ENCODE peak calls at places on chromosome 22, in seven cellular contexts. One of them, this sample, is unnamed.

GRCh38 chr22:39653787-39654077 is 83.2 kb downstream of the CACNA1I start:
- DNase-seq in A549: no peak
- DNase-seq in Caco-2: no peak
- DNase-seq in neural progenitor cell: no peak
- DNase-seq in kidney epithelial cell: no peak
- DNase-seq in HCT116: no peak
- DNase-seq in neuronal stem cell: no peak
- DNase-seq in this sample: no peak

GRCh38 chr22:49452362-49452946 is 375.2 kb downstream of the BRD1 start:
- DNase-seq in neural progenitor cell: no peak
- DNase-seq in HCT116: no peak
- DNase-seq in neuronal stem cell: no peak
- DNase-seq in kidney epithelial cell: no peak
- DNase-seq in Caco-2: no peak
- DNase-seq in A549: no peak
- DNase-seq in this sample: no peak

GRCh38 chr22:39527481-39527961 is 5.0 kb downstream of the RPS19BP1 start:
- DNase-seq in A549: no peak
- DNase-seq in HCT116: no peak
- DNase-seq in neural progenitor cell: no peak
- DNase-seq in kidney epithelial cell: no peak
- DNase-seq in Caco-2: peak
- DNase-seq in neuronal stem cell: no peak
- DNase-seq in this sample: no peak

GRCh38 chr22:46462726-46463371 is 74.6 kb downstream of the CELSR1 start:
- DNase-seq in Caco-2: no peak
- DNase-seq in kidney epithelial cell: peak
- DNase-seq in neural progenitor cell: no peak
- DNase-seq in neuronal stem cell: no peak
- DNase-seq in HCT116: peak
- DNase-seq in A549: peak
- DNase-seq in this sample: peak

GRCh38 chr22:35175392-35175791 is 81.9 kb upstream of the HMGXB4 start:
- DNase-seq in neural progenitor cell: no peak
- DNase-seq in Caco-2: no peak
- DNase-seq in neuronal stem cell: no peak
- DNase-seq in A549: no peak
- DNase-seq in HCT116: no peak
- DNase-seq in kidney epithelial cell: no peak
- DNase-seq in this sample: no peak

GRCh38 chr22:37425369-37425768 is 1.9 kb downstream of the ELFN2 start:
- DNase-seq in neural progenitor cell: no peak
- DNase-seq in HCT116: no peak
- DNase-seq in kidney epithelial cell: no peak
- DNase-seq in A549: no peak
- DNase-seq in neuronal stem cell: no peak
- DNase-seq in Caco-2: no peak
- DNase-seq in this sample: no peak

GRCh38 chr22:40224702-40225101 is 47.0 kb downstream of the TNRC6B start:
- DNase-seq in HCT116: no peak
- DNase-seq in neuronal stem cell: no peak
- DNase-seq in neural progenitor cell: no peak
- DNase-seq in kidney epithelial cell: no peak
- DNase-seq in Caco-2: no peak
- DNase-seq in A549: no peak
- DNase-seq in this sample: no peak

GRCh38 chr22:46596819-46597218 is 23.4 kb upstream of the GRAMD4 start:
- DNase-seq in neuronal stem cell: no peak
- DNase-seq in HCT116: peak
- DNase-seq in neural progenitor cell: no peak
- DNase-seq in Caco-2: peak
- DNase-seq in A549: no peak
- DNase-seq in kidney epithelial cell: no peak
- DNase-seq in this sample: no peak

GRCh38 chr22:29092243-29092642 is 19.4 kb downstream of the KREMEN1 start:
- DNase-seq in A549: no peak
- DNase-seq in kidney epithelial cell: no peak
- DNase-seq in Caco-2: no peak
- DNase-seq in HCT116: no peak
- DNase-seq in neural progenitor cell: no peak
- DNase-seq in neuronal stem cell: no peak
- DNase-seq in this sample: no peak

GRCh38 chr22:18110944-18111758 is 542 bp downstream of the TUBA8 start:
- DNase-seq in HCT116: no peak
- DNase-seq in A549: no peak
- DNase-seq in Caco-2: no peak
- DNase-seq in kidney epithelial cell: no peak
- DNase-seq in neural progenitor cell: peak
- DNase-seq in neuronal stem cell: no peak
- DNase-seq in this sample: no peak

GRCh38 chr22:20002661-20003060 is 14.0 kb downstream of the ARVCF start:
- DNase-seq in neuronal stem cell: no peak
- DNase-seq in HCT116: no peak
- DNase-seq in neural progenitor cell: no peak
- DNase-seq in Caco-2: no peak
- DNase-seq in kidney epithelial cell: no peak
- DNase-seq in A549: no peak
- DNase-seq in this sample: no peak

GRCh38 chr22:29078036-29078868 is 5.4 kb downstream of the KREMEN1 start:
- DNase-seq in A549: no peak
- DNase-seq in HCT116: no peak
- DNase-seq in neuronal stem cell: no peak
- DNase-seq in Caco-2: no peak
- DNase-seq in kidney epithelial cell: no peak
- DNase-seq in neural progenitor cell: no peak
- DNase-seq in this sample: peak

GRCh38 chr22:19149047-19149883 is 827 bp downstream of the GSC2 start:
- DNase-seq in A549: no peak
- DNase-seq in HCT116: no peak
- DNase-seq in Caco-2: no peak
- DNase-seq in neuronal stem cell: no peak
- DNase-seq in kidney epithelial cell: no peak
- DNase-seq in neural progenitor cell: peak
- DNase-seq in this sample: peak

GRCh38 chr22:44132724-44133123 is 48.0 kb upstream of the PARVG start:
- DNase-seq in Caco-2: no peak
- DNase-seq in neuronal stem cell: no peak
- DNase-seq in neural progenitor cell: no peak
- DNase-seq in A549: no peak
- DNase-seq in kidney epithelial cell: no peak
- DNase-seq in HCT116: no peak
- DNase-seq in this sample: no peak
- H3K4me3 ChIP-seq in Caco-2: no peak
- H3K4me3 ChIP-seq in neuronal stem cell: no peak
- H3K4me3 ChIP-seq in neural progenitor cell: no peak
- H3K4me3 ChIP-seq in A549: no peak
- H3K4me3 ChIP-seq in kidney epithelial cell: no peak
- H3K4me3 ChIP-seq in HCT116: no peak
- H3K4me3 ChIP-seq in this sample: no peak

GRCh38 chr22:30435674-30436126 is 10.1 kb downstream of the MTFP1 start:
- DNase-seq in Caco-2: no peak
- DNase-seq in neuronal stem cell: no peak
- DNase-seq in A549: no peak
- DNase-seq in neural progenitor cell: no peak
- DNase-seq in kidney epithelial cell: no peak
- DNase-seq in HCT116: peak
- DNase-seq in this sample: no peak

GRCh38 chr22:30438559-30438958 is 13.0 kb downstream of the MTFP1 start:
- DNase-seq in kidney epithelial cell: no peak
- DNase-seq in neural progenitor cell: no peak
- DNase-seq in neuronal stem cell: no peak
- DNase-seq in A549: no peak
- DNase-seq in Caco-2: no peak
- DNase-seq in HCT116: no peak
- DNase-seq in this sample: no peak

GRCh38 chr22:30434775-30435315 is 9.3 kb downstream of the MTFP1 start:
- DNase-seq in HCT116: no peak
- DNase-seq in neuronal stem cell: no peak
- DNase-seq in kidney epithelial cell: no peak
- DNase-seq in A549: no peak
- DNase-seq in neural progenitor cell: no peak
- DNase-seq in Caco-2: no peak
- DNase-seq in this sample: no peak

GRCh38 chr22:30433773-30434172 is 8.2 kb downstream of the MTFP1 start:
- DNase-seq in Caco-2: no peak
- DNase-seq in kidney epithelial cell: no peak
- DNase-seq in neural progenitor cell: no peak
- DNase-seq in neuronal stem cell: no peak
- DNase-seq in A549: no peak
- DNase-seq in HCT116: no peak
- DNase-seq in this sample: no peak

GRCh38 chr22:30436196-30436595 is 10.6 kb downstream of the MTFP1 start:
- DNase-seq in neuronal stem cell: no peak
- DNase-seq in kidney epithelial cell: no peak
- DNase-seq in neural progenitor cell: no peak
- DNase-seq in A549: no peak
- DNase-seq in Caco-2: no peak
- DNase-seq in HCT116: no peak
- DNase-seq in this sample: no peak
- H3K4me3 ChIP-seq in neuronal stem cell: no peak
- H3K4me3 ChIP-seq in kidney epithelial cell: no peak
- H3K4me3 ChIP-seq in neural progenitor cell: no peak
- H3K4me3 ChIP-seq in A549: no peak
- H3K4me3 ChIP-seq in Caco-2: no peak
- H3K4me3 ChIP-seq in HCT116: peak
- H3K4me3 ChIP-seq in this sample: no peak

DNA sequence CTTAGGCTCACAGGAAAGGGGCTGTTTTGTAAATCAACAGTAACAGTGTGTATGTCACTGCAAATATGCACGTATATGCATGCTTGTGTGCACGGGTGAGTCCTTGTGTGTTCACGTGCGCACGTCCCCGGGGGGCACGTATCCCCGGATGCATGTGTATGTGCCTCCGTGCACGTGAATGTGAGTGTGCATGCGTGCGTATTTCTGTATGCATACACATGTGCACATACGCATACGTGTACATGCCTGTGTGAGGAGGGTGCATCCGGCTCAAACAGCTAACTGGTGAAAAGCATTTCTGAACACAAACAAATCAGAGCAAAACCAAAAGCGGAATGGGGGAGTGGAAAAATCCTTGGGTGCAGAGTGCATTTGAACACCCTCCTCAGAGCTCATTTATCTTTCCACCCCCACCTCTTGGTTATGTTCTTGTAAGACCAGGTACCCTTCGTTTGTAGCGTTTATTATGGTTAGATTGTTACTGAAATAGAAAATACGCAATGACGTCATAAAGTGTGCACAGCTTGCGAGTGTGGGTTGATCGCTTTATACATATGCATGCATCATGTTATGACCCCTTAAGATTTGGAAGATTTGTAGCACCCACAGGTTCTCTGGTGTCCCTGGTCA is 7.0 kb downstream of the ARSA start:
- DNase-seq in HCT116: no peak
- DNase-seq in kidney epithelial cell: no peak
- DNase-seq in A549: no peak
- DNase-seq in neural progenitor cell: no peak
- DNase-seq in neuronal stem cell: no peak
- DNase-seq in Caco-2: no peak
- DNase-seq in this sample: no peak
- H3K4me3 ChIP-seq in HCT116: peak
- H3K4me3 ChIP-seq in kidney epithelial cell: no peak
- H3K4me3 ChIP-seq in A549: peak
- H3K4me3 ChIP-seq in neural progenitor cell: peak
- H3K4me3 ChIP-seq in neuronal stem cell: no peak
- H3K4me3 ChIP-seq in Caco-2: peak
- H3K4me3 ChIP-seq in this sample: peak

DNA sequence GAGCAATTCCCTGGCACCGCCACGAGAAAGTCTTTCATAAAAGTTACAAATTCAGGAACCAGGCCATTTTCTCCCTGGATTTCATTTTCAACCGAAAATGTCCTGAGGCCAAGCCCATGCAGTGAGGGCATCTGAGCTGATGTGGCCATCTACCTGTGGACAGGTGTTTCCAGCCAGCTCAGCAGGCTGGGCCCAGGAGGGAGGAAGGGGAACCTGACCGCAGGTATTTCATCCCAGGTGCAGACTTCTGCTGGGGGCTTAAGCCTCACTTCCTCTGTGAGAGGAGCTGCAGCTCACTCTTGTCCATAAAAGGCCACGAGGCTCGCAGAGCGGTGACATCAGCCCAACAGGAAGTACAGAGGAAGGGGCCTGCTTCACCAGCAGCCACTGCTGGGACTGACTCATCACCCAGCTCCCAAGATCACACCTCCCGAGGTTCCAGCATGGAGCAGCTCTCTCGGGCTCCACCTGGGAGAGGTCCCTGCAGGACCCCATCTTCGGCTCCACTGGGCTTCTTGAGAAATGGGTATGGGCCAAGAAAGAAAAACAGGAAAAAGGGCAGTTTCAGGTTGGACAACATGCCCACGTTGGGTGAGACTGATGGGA is 56.4 kb downstream of the MYH9 start:
- DNase-seq in neuronal stem cell: no peak
- DNase-seq in HCT116: peak
- DNase-seq in A549: peak
- DNase-seq in Caco-2: peak
- DNase-seq in kidney epithelial cell: peak
- DNase-seq in neural progenitor cell: no peak
- DNase-seq in this sample: peak
- H3K4me3 ChIP-seq in neuronal stem cell: no peak
- H3K4me3 ChIP-seq in HCT116: peak
- H3K4me3 ChIP-seq in A549: no peak
- H3K4me3 ChIP-seq in Caco-2: no peak
- H3K4me3 ChIP-seq in kidney epithelial cell: no peak
- H3K4me3 ChIP-seq in neural progenitor cell: no peak
- H3K4me3 ChIP-seq in this sample: no peak

DNA sequence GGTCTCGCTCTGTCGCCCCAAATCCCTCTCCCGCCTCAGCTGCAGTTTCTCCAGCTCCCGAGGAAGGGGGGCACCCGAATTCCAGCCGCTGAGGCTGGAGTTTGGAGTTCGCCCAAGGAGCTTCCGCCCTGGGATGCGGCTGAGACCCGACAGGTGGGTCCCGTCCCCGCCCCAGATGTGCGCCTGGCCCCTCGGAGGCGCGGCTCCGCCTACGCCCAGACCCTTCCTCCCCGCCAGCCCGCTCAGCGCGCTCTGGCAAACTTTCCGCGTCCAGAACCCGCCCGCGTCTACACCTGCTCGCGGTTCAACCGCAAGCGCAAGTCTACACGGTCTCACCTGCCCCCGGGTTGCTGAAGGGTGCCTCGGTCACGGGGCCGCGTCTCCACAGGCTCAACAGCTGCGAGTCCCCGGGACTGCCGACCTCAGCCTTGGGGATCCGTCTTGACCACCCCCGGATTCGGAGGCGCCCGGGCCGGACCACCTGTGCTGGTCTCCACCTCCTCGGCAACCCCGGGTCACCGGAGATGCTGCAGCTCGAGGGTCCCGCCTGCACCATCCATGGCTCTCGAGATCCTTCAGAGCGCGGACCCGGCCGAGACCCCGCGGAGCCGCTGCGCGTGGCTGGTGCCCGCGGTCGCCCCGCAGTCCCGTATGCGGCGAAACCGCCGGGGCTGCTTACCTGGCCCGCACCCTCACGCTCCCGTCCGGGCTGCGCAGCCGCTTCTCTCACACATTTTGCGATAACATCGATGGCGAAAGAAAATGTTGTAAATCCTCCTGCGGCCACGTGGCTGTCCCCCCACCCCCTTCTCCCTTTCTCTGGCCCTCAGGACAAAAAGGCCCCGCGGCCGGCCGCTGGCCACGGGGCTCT is 63.6 kb downstream of the NFAM1 start:
- DNase-seq in A549: no peak
- DNase-seq in HCT116: no peak
- DNase-seq in Caco-2: no peak
- DNase-seq in kidney epithelial cell: no peak
- DNase-seq in neuronal stem cell: no peak
- DNase-seq in neural progenitor cell: peak
- DNase-seq in this sample: no peak
- H3K4me3 ChIP-seq in A549: peak
- H3K4me3 ChIP-seq in HCT116: peak
- H3K4me3 ChIP-seq in Caco-2: peak
- H3K4me3 ChIP-seq in kidney epithelial cell: peak
- H3K4me3 ChIP-seq in neuronal stem cell: peak
- H3K4me3 ChIP-seq in neural progenitor cell: peak
- H3K4me3 ChIP-seq in this sample: peak